ENCODE peak calls at places on chromosomes 1 and 21, in seven cellular contexts. One of them, this sample, is unnamed.

GRCh38 chr21:41678016-41678935 is 88.6 kb downstream of the RIPK4 start:
- DNase-seq in NCI-H774: peak
- DNase-seq in activated T-helper 1 cell treated with anti-CD3 and anti-CD28 coated beads, Interleukin-12 subunit alpha, Interleukin-12 subunit beta, Interleukin-2, Interleukin-4 antibody, amounts not matched to agents 30 ng/mL and 10 ng/mL and 1 ng/mL, durations not matched to agents 14 hours and 24 hours and 36 hours: no peak
- DNase-seq in body of pancreas: peak
- DNase-seq in cerebellar cortex: no peak
- DNase-seq in immature natural killer cell: no peak
- DNase-seq in MG63: no peak
- DNase-seq in this sample: peak

GRCh38 chr1:238404506-238404905 is 513.8 kb upstream of the ZP4 start:
- DNase-seq in cerebellar cortex: no peak
- DNase-seq in immature natural killer cell: no peak
- DNase-seq in NCI-H774: no peak
- DNase-seq in MG63: no peak
- DNase-seq in body of pancreas: no peak
- DNase-seq in activated T-helper 1 cell treated with anti-CD3 and anti-CD28 coated beads, Interleukin-12 subunit alpha, Interleukin-12 subunit beta, Interleukin-2, Interleukin-4 antibody, amounts not matched to agents 30 ng/mL and 10 ng/mL and 1 ng/mL, durations not matched to agents 14 hours and 24 hours and 36 hours: no peak
- DNase-seq in this sample: no peak

GRCh38 chr1:213968391-213968790 is 19.4 kb upstream of the PROX1 start:
- DNase-seq in body of pancreas: no peak
- DNase-seq in MG63: no peak
- DNase-seq in activated T-helper 1 cell treated with anti-CD3 and anti-CD28 coated beads, Interleukin-12 subunit alpha, Interleukin-12 subunit beta, Interleukin-2, Interleukin-4 antibody, amounts not matched to agents 30 ng/mL and 10 ng/mL and 1 ng/mL, durations not matched to agents 14 hours and 24 hours and 36 hours: no peak
- DNase-seq in NCI-H774: no peak
- DNase-seq in immature natural killer cell: no peak
- DNase-seq in cerebellar cortex: no peak
- DNase-seq in this sample: no peak

GRCh38 chr1:15577691-15578090 is 7.2 kb downstream of the AGMAT start:
- DNase-seq in MG63: peak
- DNase-seq in activated T-helper 1 cell treated with anti-CD3 and anti-CD28 coated beads, Interleukin-12 subunit alpha, Interleukin-12 subunit beta, Interleukin-2, Interleukin-4 antibody, amounts not matched to agents 30 ng/mL and 10 ng/mL and 1 ng/mL, durations not matched to agents 14 hours and 24 hours and 36 hours: no peak
- DNase-seq in cerebellar cortex: no peak
- DNase-seq in immature natural killer cell: no peak
- DNase-seq in body of pancreas: no peak
- DNase-seq in NCI-H774: no peak
- DNase-seq in this sample: no peak

GRCh38 chr1:29123871-29124365 is at the start of gene TMEM200B:
- DNase-seq in NCI-H774: no peak
- DNase-seq in immature natural killer cell: no peak
- DNase-seq in cerebellar cortex: no peak
- DNase-seq in activated T-helper 1 cell treated with anti-CD3 and anti-CD28 coated beads, Interleukin-12 subunit alpha, Interleukin-12 subunit beta, Interleukin-2, Interleukin-4 antibody, amounts not matched to agents 30 ng/mL and 10 ng/mL and 1 ng/mL, durations not matched to agents 14 hours and 24 hours and 36 hours: no peak
- DNase-seq in MG63: peak
- DNase-seq in body of pancreas: peak
- DNase-seq in this sample: no peak

GRCh38 chr1:27388337-27389005 is 4.0 kb upstream of the GPR3 start:
- DNase-seq in NCI-H774: peak
- DNase-seq in cerebellar cortex: peak
- DNase-seq in MG63: peak
- DNase-seq in immature natural killer cell: peak
- DNase-seq in activated T-helper 1 cell treated with anti-CD3 and anti-CD28 coated beads, Interleukin-12 subunit alpha, Interleukin-12 subunit beta, Interleukin-2, Interleukin-4 antibody, amounts not matched to agents 30 ng/mL and 10 ng/mL and 1 ng/mL, durations not matched to agents 14 hours and 24 hours and 36 hours: peak
- DNase-seq in body of pancreas: peak
- DNase-seq in this sample: peak

GRCh38 chr1:175129644-175129996 is 62.0 kb downstream of the TNN start:
- DNase-seq in MG63: no peak
- DNase-seq in activated T-helper 1 cell treated with anti-CD3 and anti-CD28 coated beads, Interleukin-12 subunit alpha, Interleukin-12 subunit beta, Interleukin-2, Interleukin-4 antibody, amounts not matched to agents 30 ng/mL and 10 ng/mL and 1 ng/mL, durations not matched to agents 14 hours and 24 hours and 36 hours: no peak
- DNase-seq in cerebellar cortex: no peak
- DNase-seq in NCI-H774: no peak
- DNase-seq in immature natural killer cell: no peak
- DNase-seq in body of pancreas: no peak
- DNase-seq in this sample: no peak

GRCh38 chr21:38769253-38769780 is 36.4 kb upstream of the ETS2 start:
- DNase-seq in NCI-H774: peak
- DNase-seq in cerebellar cortex: no peak
- DNase-seq in activated T-helper 1 cell treated with anti-CD3 and anti-CD28 coated beads, Interleukin-12 subunit alpha, Interleukin-12 subunit beta, Interleukin-2, Interleukin-4 antibody, amounts not matched to agents 30 ng/mL and 10 ng/mL and 1 ng/mL, durations not matched to agents 14 hours and 24 hours and 36 hours: no peak
- DNase-seq in body of pancreas: no peak
- DNase-seq in MG63: peak
- DNase-seq in immature natural killer cell: no peak
- DNase-seq in this sample: no peak

GRCh38 chr1:158019177-158019868 is 25.9 kb downstream of the KIRREL1 start:
- DNase-seq in NCI-H774: no peak
- DNase-seq in MG63: peak
- DNase-seq in activated T-helper 1 cell treated with anti-CD3 and anti-CD28 coated beads, Interleukin-12 subunit alpha, Interleukin-12 subunit beta, Interleukin-2, Interleukin-4 antibody, amounts not matched to agents 30 ng/mL and 10 ng/mL and 1 ng/mL, durations not matched to agents 14 hours and 24 hours and 36 hours: no peak
- DNase-seq in immature natural killer cell: no peak
- DNase-seq in body of pancreas: peak
- DNase-seq in cerebellar cortex: peak
- DNase-seq in this sample: no peak

GRCh38 chr21:25964926-25965325 is 205.6 kb downstream of the APP start:
- DNase-seq in body of pancreas: no peak
- DNase-seq in activated T-helper 1 cell treated with anti-CD3 and anti-CD28 coated beads, Interleukin-12 subunit alpha, Interleukin-12 subunit beta, Interleukin-2, Interleukin-4 antibody, amounts not matched to agents 30 ng/mL and 10 ng/mL and 1 ng/mL, durations not matched to agents 14 hours and 24 hours and 36 hours: no peak
- DNase-seq in NCI-H774: no peak
- DNase-seq in cerebellar cortex: no peak
- DNase-seq in MG63: no peak
- DNase-seq in immature natural killer cell: no peak
- DNase-seq in this sample: no peak

GRCh38 chr1:180425956-180426355 is 76.4 kb downstream of the ACBD6 start:
- DNase-seq in body of pancreas: no peak
- DNase-seq in activated T-helper 1 cell treated with anti-CD3 and anti-CD28 coated beads, Interleukin-12 subunit alpha, Interleukin-12 subunit beta, Interleukin-2, Interleukin-4 antibody, amounts not matched to agents 30 ng/mL and 10 ng/mL and 1 ng/mL, durations not matched to agents 14 hours and 24 hours and 36 hours: no peak
- DNase-seq in NCI-H774: no peak
- DNase-seq in cerebellar cortex: no peak
- DNase-seq in immature natural killer cell: no peak
- DNase-seq in MG63: no peak
- DNase-seq in this sample: no peak

GRCh38 chr1:13539683-13540082 is 25.9 kb upstream of the LRRC38 start:
- DNase-seq in body of pancreas: no peak
- DNase-seq in NCI-H774: no peak
- DNase-seq in cerebellar cortex: no peak
- DNase-seq in immature natural killer cell: no peak
- DNase-seq in activated T-helper 1 cell treated with anti-CD3 and anti-CD28 coated beads, Interleukin-12 subunit alpha, Interleukin-12 subunit beta, Interleukin-2, Interleukin-4 antibody, amounts not matched to agents 30 ng/mL and 10 ng/mL and 1 ng/mL, durations not matched to agents 14 hours and 24 hours and 36 hours: no peak
- DNase-seq in MG63: no peak
- DNase-seq in this sample: no peak

This sample was measured in NCI-H748 treated with DMSO at 0.1 percent for 48 hours.